ENCODE peak calls at places on chromosome 13, in six cellular contexts. C is brain microvascular endothelial cell, P is activated B cell treated with CpG ODN at 0.5 μM for 24 hours, V is HL-60, L is epithelial cell of esophagus, T is WERI-Rb-1. O is an unnamed sample.

GRCh38 chr13:111318396-111318795 is 2.0 kb upstream of the TEX29 start:
- DNase-seq in C (no peak), P (no peak), V (no peak), L (no peak), T (no peak), O (no peak)

GRCh38 chr13:75788494-75788991 is 152.4 kb downstream of the LMO7 start:
- DNase-seq in C (peak), P (no peak), V (no peak), L (no peak), T (no peak), O (peak)

GRCh38 chr13:79621449-79621848 is 140.5 kb downstream of the NDFIP2 start:
- DNase-seq in C (no peak), P (no peak), V (no peak), L (peak), T (no peak), O (no peak)

GRCh38 chr13:30341815-30342570 is 34.6 kb upstream of the KATNAL1 start:
- DNase-seq in C (peak), P (no peak), V (no peak), L (peak), T (no peak), O (peak)

GRCh38 chr13:113748862-113749451 is 10.1 kb upstream of the TMEM255B start:
- DNase-seq in C (no peak), P (no peak), V (no peak), L (no peak), T (no peak), O (no peak)

GRCh38 chr13:18236528-18236815 is 945.2 kb downstream of the TUBA3C start:
- DNase-seq in C (no peak), P (no peak), V (no peak), L (no peak), T (no peak), O (no peak)

GRCh38 chr13:36884235-36884634 is 35.8 kb downstream of the SMAD9 start:
- DNase-seq in C (no peak), P (no peak), V (no peak), L (no peak), T (no peak), O (no peak)

GRCh38 chr13:97295279-97296182 is 73.4 kb downstream of the MBNL2 start:
- DNase-seq in C (peak), P (no peak), V (no peak), L (peak), T (no peak), O (peak)

DNA sequence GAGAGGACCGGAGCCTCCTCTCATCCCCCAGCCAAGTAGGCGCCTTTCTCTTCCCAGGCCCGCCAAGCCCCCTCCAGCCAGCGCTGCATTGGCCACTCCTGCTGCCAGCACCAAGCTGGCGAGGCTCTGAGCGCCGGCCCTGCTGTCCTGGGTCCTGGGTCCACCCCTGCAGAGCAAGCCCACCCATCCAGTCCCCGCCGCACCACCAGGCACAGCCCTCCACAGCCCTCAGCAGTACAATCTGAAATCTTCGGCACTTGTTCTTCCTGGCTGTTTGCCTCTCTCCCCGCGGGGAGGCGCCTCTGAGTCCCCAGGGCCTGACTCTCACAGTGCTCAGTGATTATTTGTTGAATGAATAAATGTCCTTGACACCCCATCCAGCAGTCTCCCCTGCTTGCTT is 236.4 kb upstream of the SGCG start:
- DNase-seq in C (no peak), P (no peak), V (no peak), L (no peak), T (no peak), O (no peak)
- TF ChIP-seq CTCF in C (no peak), P (no peak), V (no peak), L (no peak), T (no peak), O (no peak)

GRCh38 chr13:107867701-107868661 is 347.4 kb downstream of the LIG4 start:
- DNase-seq in C (peak), P (no peak), V (peak), L (peak), T (peak), O (no peak)
- TF ChIP-seq CTCF in C (peak), P (no peak), V (no peak), L (no peak), T (peak), O (no peak)

GRCh38 chr13:100828226-100828625 is 153.6 kb upstream of the TMTC4 start:
- DNase-seq in C (no peak), P (no peak), V (no peak), L (no peak), T (peak), O (no peak)
- TF ChIP-seq CTCF in C (peak), P (no peak), V (no peak), L (peak), T (peak), O (no peak)

GRCh38 chr13:54185785-54186184 is 1157.2 kb downstream of the OLFM4 start:
- DNase-seq in C (no peak), P (no peak), V (peak), L (peak), T (peak), O (peak)
- TF ChIP-seq CTCF in C (no peak), P (no peak), V (peak), L (peak), T (no peak), O (peak)

DNA sequence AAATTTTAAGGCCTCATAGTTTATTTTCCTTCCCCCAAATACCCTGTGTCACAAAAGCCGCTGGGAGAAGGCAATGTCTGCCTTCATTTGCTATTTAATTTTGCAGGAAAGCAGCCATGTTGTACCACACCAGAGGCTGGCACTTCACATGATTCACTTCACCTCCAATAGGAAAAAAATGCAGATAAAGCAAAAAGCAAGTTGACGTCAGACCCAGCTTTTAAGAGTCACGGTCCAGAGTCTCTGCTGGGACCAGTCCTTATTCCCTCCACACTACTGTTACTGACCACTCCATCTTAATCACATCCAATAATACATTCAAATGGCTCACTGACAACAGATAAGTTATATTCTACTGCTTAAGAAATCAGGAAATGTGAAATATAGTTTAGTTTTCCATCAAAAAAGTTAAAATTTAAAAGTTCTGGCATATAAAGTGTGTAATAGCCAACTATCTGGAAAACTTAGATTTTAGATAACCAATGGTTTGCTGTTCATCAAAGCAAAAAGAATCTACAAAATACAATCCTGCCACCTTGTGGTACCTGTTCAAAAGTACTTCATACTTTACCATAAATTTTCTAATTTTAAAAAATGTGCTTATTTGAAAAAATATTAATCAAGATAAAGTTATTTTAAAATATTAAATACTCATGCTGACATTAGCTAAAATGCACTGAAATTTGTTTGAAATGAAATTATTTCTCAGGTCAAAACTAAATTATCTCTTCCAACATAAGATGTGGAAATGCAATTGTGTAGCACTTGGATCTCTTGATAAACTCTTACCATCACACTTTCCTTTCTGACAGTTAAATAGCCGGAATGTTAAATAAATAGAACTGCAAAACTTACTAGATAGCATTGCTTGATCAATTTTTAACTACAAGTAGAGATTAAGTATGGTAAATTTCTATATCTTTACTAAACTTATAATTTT is 97.3 kb downstream of the SERP2 start:
- DNase-seq in C (no peak), P (no peak), V (no peak), L (peak), T (no peak), O (peak)
- TF ChIP-seq CTCF in C (peak), P (peak), V (no peak), L (peak), T (peak), O (peak)

GRCh38 chr13:49563513-49563912 is 21.8 kb downstream of the RCBTB1 start:
- DNase-seq in C (no peak), P (no peak), V (peak), L (peak), T (no peak), O (peak)

GRCh38 chr13:49559006-49559405 is 26.4 kb downstream of the RCBTB1 start:
- DNase-seq in C (no peak), P (no peak), V (no peak), L (no peak), T (no peak), O (no peak)

GRCh38 chr13:49561064-49561410 is 24.3 kb downstream of the RCBTB1 start:
- DNase-seq in C (no peak), P (no peak), V (no peak), L (no peak), T (peak), O (no peak)

GRCh38 chr13:49560270-49561063 is 24.9 kb downstream of the RCBTB1 start:
- DNase-seq in C (peak), P (no peak), V (no peak), L (peak), T (peak), O (peak)
- TF ChIP-seq CTCF in C (peak), P (no peak), V (no peak), L (peak), T (no peak), O (no peak)

GRCh38 chr13:108086678-108087077 is 128.7 kb downstream of the LIG4 start:
- DNase-seq in C (peak), P (no peak), V (no peak), L (peak), T (no peak), O (peak)
- TF ChIP-seq CTCF in C (peak), P (no peak), V (no peak), L (peak), T (peak), O (peak)

GRCh38 chr13:81686877-81687276 is 1346.0 kb upstream of the SPRY2 start:
- DNase-seq in C (no peak), P (no peak), V (no peak), L (peak), T (no peak), O (peak)
- TF ChIP-seq CTCF in C (no peak), P (no peak), V (no peak), L (no peak), T (no peak), O (no peak)

DNA sequence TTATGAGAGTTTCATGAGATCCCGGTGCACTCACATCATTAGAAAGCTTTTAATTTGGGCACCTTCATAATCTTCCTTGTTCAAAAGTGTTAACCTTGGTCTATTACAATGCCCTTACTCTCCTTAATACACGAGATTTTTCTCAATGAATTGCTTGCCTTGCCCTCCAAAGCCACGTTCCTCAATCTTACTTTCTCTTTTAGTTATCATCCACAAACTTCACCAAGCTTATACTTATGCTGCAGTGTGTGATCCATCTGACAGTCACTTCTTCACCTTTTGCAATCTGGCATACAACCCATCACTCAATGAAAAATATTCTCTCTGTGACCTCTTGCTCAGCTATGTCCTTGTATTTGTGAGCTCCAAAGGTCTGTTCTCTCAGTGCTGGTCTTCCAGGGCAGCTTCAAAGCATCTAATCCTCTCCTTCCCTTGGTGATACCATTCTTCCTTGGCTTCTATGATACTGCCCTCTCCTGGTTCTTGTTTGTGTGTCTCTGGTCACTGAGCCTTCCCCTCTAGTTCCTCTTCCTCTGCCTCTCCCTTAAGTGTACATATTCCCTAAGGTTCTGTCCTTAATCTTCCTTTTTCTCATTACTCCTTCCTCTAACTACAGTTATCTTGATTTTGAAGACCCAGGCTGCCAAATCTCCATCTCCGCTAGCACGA is 202.2 kb upstream of the STARD13 start:
- DNase-seq in C (no peak), P (no peak), V (peak), L (peak), T (no peak), O (peak)
- TF ChIP-seq CTCF in C (peak), P (no peak), V (peak), L (peak), T (peak), O (no peak)